ENCODE peak calls at places on chromosomes 2 and 18, in six cellular contexts. C is thoracic aorta; Z is ascending aorta; H is CD8-positive, alpha-beta T cell; U is HepG2; S is left lung. N is an unnamed sample. For H3K36me3 and H3K9me3, the result is how much of the 10 kb centered on the place peaks cover.

GRCh38 chr2:74006424-74006823 is 21.7 kb downstream of the TET3 start:
- DNase-seq in U (no peak), Z (no peak), H (no peak), S (no peak), C (no peak), N (no peak)

GRCh38 chr18:3994061-3994687 is 460.9 kb downstream of the DLGAP1 start:
- DNase-seq in U (no peak), C (no peak), Z (no peak), H (no peak), S (no peak), N (no peak)

GRCh38 chr18:74412106-74412880 is 44.8 kb downstream of the DIPK1C start:
- DNase-seq in S (no peak), Z (no peak), U (no peak), C (no peak), H (no peak), N (no peak)

GRCh38 chr18:45722899-45723298 is 1.1 kb upstream of the SLC14A1 start:
- DNase-seq in Z (peak), U (peak), H (peak), S (peak), C (no peak), N (peak)

GRCh38 chr2:148969585-148970180 is 68.8 kb upstream of the LYPD6B start:
- DNase-seq in Z (no peak), H (no peak), U (no peak), C (no peak), S (no peak), N (no peak)

GRCh38 chr18:79899609-79900435 is 51.6 kb downstream of the SLC66A2 start:
- DNase-seq in C (no peak), S (peak), Z (no peak), H (no peak), U (no peak), N (no peak)

GRCh38 chr2:3588084-3588483 is 6.8 kb upstream of the COLEC11 start:
- DNase-seq in U (no peak), C (no peak), S (no peak), H (no peak), Z (no peak), N (no peak)

GRCh38 chr2:104862061-104862941 is 8.4 kb downstream of the POU3F3 start:
- DNase-seq in S (no peak), U (no peak), Z (no peak), C (no peak), H (no peak), N (peak)

GRCh38 chr2:46297546-46298271 is 502 bp downstream of the EPAS1 start:
- DNase-seq in U (peak), H (peak), Z (peak), S (peak), C (no peak), N (no peak)

GRCh38 chr2:236776695-236777251 is 207.1 kb downstream of the ACKR3 start:
- DNase-seq in U (no peak), H (no peak), S (no peak), C (peak), Z (peak), N (peak)

GRCh38 chr2:218444692-218445357 is 25.9 kb downstream of the VIL1 start:
- DNase-seq in Z (no peak), S (no peak), U (peak), H (no peak), C (no peak), N (no peak)

GRCh38 chr18:32910694-32911296 is 138.0 kb upstream of the KLHL14 start:
- DNase-seq in S (no peak), U (peak), Z (no peak), H (no peak), C (no peak), N (peak)

GRCh38 chr18:37864122-37864521 is 298.5 kb upstream of the CELF4 start:
- DNase-seq in S (no peak), C (no peak), U (no peak), Z (no peak), H (no peak), N (no peak)

DNA sequence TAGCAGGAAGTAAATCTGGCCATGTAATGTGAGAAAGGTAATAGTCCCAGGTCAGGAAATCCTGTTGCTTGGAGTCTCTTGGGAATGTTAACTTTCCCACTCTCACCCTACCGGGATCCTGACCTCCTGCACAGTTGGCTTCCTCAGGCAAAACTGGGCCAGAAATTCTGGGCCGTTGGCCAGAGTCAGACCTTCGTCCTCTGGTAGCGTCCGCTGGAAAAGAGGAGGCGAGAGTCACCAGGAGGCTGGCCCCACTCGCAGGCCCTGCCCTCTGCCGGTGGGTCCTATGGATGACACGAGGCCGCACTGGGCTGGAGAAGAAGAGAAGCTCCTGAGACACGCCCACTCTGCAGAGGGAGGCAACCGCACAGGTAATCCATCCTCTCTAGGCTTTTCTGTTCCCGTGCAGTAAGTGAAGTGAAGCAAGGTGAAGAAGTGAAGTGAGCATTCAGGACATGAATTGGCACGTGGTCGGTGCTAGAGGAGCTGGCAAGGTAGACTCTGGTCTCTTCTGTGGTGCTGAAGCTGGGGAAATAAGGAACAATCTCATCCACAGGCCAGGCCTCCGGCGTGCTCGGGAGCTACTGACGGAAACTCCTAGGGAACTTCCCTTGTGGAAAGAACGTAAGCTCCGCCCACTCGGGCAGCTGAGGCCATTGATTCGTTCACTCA is 182.7 kb upstream of the GLI2 start:
- DNase-seq in S (peak), U (peak), H (no peak), Z (peak), C (peak), N (peak)
- H3K36me3 ChIP-seq in S (under half), U (under half), H (under half), Z (under half), C (under half), N (under half)

GRCh38 chr2:8986327-8986976 is 17.0 kb downstream of the MBOAT2 start:
- DNase-seq in S (no peak), Z (no peak), C (no peak), U (peak), H (no peak), N (no peak)
- H3K9me3 ChIP-seq in S (under half), Z (under half), C (under half), U (under half), H (under half), N (under half)

DNA sequence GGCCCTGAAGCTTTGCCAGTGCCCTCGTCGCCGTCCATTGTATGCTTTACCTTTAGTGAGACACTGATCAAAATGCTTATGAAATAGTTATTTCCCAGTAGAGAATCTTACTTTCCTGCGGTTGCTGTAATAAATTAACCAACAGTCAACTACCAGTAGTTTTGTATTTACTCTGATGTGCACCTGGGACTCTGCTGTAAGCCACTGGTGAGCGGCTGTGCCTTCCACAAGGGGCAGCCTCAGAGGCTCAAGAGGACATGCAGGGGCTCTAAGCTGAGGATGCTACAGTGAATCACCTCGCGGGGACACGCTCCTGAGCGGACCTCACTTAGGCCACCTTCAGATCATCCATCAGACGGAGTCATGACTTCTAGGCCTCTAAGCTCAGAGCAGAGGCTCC is 71.7 kb downstream of the BIN1 start:
- DNase-seq in U (peak), S (no peak), C (no peak), Z (no peak), H (no peak), N (no peak)
- TF ChIP-seq CTCF in U (peak), S (no peak), C (no peak), Z (no peak), H (no peak), N (no peak)

DNA sequence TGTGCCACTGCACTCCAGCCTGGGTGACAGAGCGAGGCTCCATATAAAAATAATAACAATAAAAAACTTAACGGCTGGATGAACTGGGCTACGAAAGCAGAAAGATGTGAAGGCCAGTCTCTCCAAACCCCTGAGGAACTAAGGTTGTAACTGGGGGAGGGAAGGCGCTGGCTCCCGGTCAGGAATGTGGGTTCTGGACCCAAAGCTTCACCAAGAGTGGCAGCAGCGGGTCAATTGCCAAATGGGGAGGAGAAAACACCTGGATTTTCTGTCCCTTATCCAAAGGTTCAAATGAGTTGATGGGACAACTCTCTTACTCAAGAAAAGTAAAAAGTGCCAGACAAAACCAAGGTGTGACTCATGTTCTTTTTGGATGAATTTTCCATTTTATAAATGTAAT is 60.1 kb upstream of the TFCP2L1 start:
- DNase-seq in H (no peak), Z (no peak), S (no peak), U (no peak), C (no peak), N (no peak)
- H3K36me3 ChIP-seq in H (under half), Z (half or more), S (under half), U (under half), C (half or more), N (under half)

GRCh38 chr2:120155308-120155707 is 67.9 kb downstream of the TMEM185B start:
- DNase-seq in H (no peak), C (no peak), Z (no peak), S (no peak), U (no peak), N (no peak)

GRCh38 chr2:120148229-120148628 is 75.0 kb downstream of the TMEM185B start:
- DNase-seq in H (no peak), S (no peak), U (no peak), C (no peak), Z (no peak), N (no peak)

GRCh38 chr2:120149406-120149805 is 73.8 kb downstream of the TMEM185B start:
- DNase-seq in H (no peak), S (no peak), C (no peak), U (no peak), Z (no peak), N (no peak)

GRCh38 chr2:120148669-120149068 is 74.5 kb downstream of the TMEM185B start:
- DNase-seq in S (no peak), Z (no peak), U (no peak), C (no peak), H (no peak), N (no peak)

GRCh38 chr2:120150040-120150482 is 73.1 kb downstream of the TMEM185B start:
- DNase-seq in U (peak), Z (no peak), C (no peak), S (no peak), H (no peak), N (no peak)
- H3K9me3 ChIP-seq in U (under half), Z (under half), C (under half), S (under half), H (under half), N (under half)

N was measured in astrocyte.